ENCODE peak calls at places on chromosomes 7 and 10, in six cellular contexts. V is activated naive CD4-positive, alpha-beta T cell; Z is occipital lobe; A is EH; G is CD4-positive, alpha-beta T cell; D is glutamatergic neuron. J is an unnamed sample.
A peak's percentile ranks its signal among the peaks of the same experiment; 100 is the strongest.

GRCh38 chr7:117047496-117047895 is 94.2 kb downstream of the ST7 start:
- DNase-seq in A (no peak), G (no peak), D (no peak), V (no peak), Z (no peak), J (no peak)

GRCh38 chr10:69224862-69225657 is 4.9 kb downstream of the HKDC1 start:
- DNase-seq in D (no peak), V (no peak), A (peak; percentile 68), G (no peak), Z (no peak), J (no peak)

GRCh38 chr7:131244259-131244852 is 83.3 kb upstream of the MKLN1 start:
- DNase-seq in G (no peak), V (no peak), D (no peak), A (peak; percentile 97), Z (peak; percentile 62), J (peak; percentile 69)

GRCh38 chr10:105759741-105760140 is 1118.7 kb downstream of the SORCS3 start:
- DNase-seq in G (no peak), D (no peak), A (no peak), Z (no peak), V (no peak), J (no peak)

GRCh38 chr7:102080003-102080361 is 206.7 kb upstream of the SH2B2 start:
- DNase-seq in Z (peak; percentile 52), A (no peak), D (no peak), G (no peak), V (no peak), J (no peak)

GRCh38 chr7:122663733-122664132 is 35.2 kb downstream of the RNF133 start:
- DNase-seq in A (no peak), G (no peak), Z (no peak), D (no peak), V (no peak), J (no peak)

GRCh38 chr10:24826022-24826421 is 102.3 kb upstream of the ARHGAP21 start:
- DNase-seq in G (no peak), Z (no peak), A (peak; percentile 65), D (no peak), V (no peak), J (peak; percentile 36)

GRCh38 chr10:3355536-3355935 is 183.0 kb upstream of the PITRM1 start:
- DNase-seq in D (no peak), A (no peak), V (no peak), Z (no peak), G (no peak), J (no peak)

GRCh38 chr10:20630092-20630643 is 266.9 kb downstream of the NEBL start:
- DNase-seq in A (no peak), Z (no peak), V (no peak), G (no peak), D (no peak), J (no peak)

GRCh38 chr7:133753513-133753912 is 373.6 kb upstream of the LRGUK start:
- DNase-seq in A (no peak), Z (no peak), V (no peak), G (no peak), D (no peak), J (no peak)

GRCh38 chr7:23107781-23108180 is 2.2 kb downstream of the KLHL7 start:
- DNase-seq in D (no peak), Z (no peak), G (no peak), A (no peak), V (no peak), J (no peak)

GRCh38 chr10:18229839-18230238 is 89.6 kb downstream of the CACNB2 start:
- DNase-seq in D (no peak), V (no peak), Z (no peak), A (peak; percentile 35), G (no peak), J (peak; percentile 45)

GRCh38 chr7:48096273-48096672 is 7.2 kb downstream of the UPP1 start:
- DNase-seq in A (no peak), V (peak; percentile 19), D (no peak), G (peak; percentile 23), Z (no peak), J (no peak)

GRCh38 chr7:30548762-30549344 is 44.2 kb upstream of the GGCT start:
- DNase-seq in V (peak; percentile 9), A (peak; percentile 74), Z (peak; percentile 42), D (peak; percentile 80), G (no peak), J (peak; percentile 49)

GRCh38 chr7:90677742-90678439 is 81.8 kb downstream of the CDK14 start:
- DNase-seq in A (no peak), Z (no peak), V (no peak), G (no peak), D (peak; percentile 21), J (no peak)

GRCh38 chr10:44306147-44306710 is 78.7 kb downstream of the CXCL12 start:
- DNase-seq in A (peak; percentile 90), G (no peak), Z (no peak), D (no peak), V (no peak), J (peak; percentile 26)

GRCh38 chr10:121236621-121237020 is 361.6 kb downstream of the FGFR2 start:
- DNase-seq in G (no peak), V (no peak), D (no peak), Z (no peak), A (no peak), J (no peak)

GRCh38 chr7:143362126-143362961 is at the start of gene FAM131B:
- DNase-seq in Z (peak; percentile 53), A (peak; percentile 47), G (peak; percentile 50), D (peak; percentile 65), V (peak; percentile 23), J (no peak)

GRCh38 chr10:66837990-66838389 is 87.8 kb upstream of the LRRTM3 start:
- DNase-seq in Z (no peak), A (peak; percentile 42), D (no peak), V (no peak), G (no peak), J (no peak)

GRCh38 chr10:112295853-112296830 is 12.9 kb downstream of the TECTB start:
- DNase-seq in A (peak; percentile 87), G (no peak), Z (no peak), V (no peak), D (no peak), J (no peak)

GRCh38 chr10:84214612-84215235 is 10.6 kb downstream of the LRIT2 start:
- DNase-seq in Z (no peak), V (peak; percentile 8), D (peak; percentile 57), A (no peak), G (peak; percentile 7), J (no peak)

GRCh38 chr7:604884-605531 is 85.4 kb upstream of the PDGFA start:
- DNase-seq in G (no peak), Z (no peak), A (no peak), D (no peak), V (no peak), J (no peak)

GRCh38 chr10:73953665-73954064 is 42.7 kb downstream of the PLAU start:
- DNase-seq in D (no peak), V (no peak), G (no peak), Z (no peak), A (peak; percentile 65), J (no peak)

J was measured in HS-5.